ENCODE peak calls at places on chromosomes 6 and 20, in seven cellular contexts. J, K, Z, R, V, C and F are unnamed samples.

GRCh38 chr6:168892031-168892430 is 361.6 kb downstream of the THBS2 start:
- DNase-seq in Z (no peak), J (no peak), C (no peak), V (no peak), R (no peak), K (no peak), F (no peak)

GRCh38 chr6:154392561-154392960 is 36.0 kb upstream of the IPCEF1 start:
- DNase-seq in V (no peak), R (no peak), Z (no peak), J (no peak), C (no peak), K (no peak), F (no peak)

GRCh38 chr6:9428416-9429172 is 986.3 kb downstream of the TFAP2A start:
- DNase-seq in V (no peak), J (no peak), Z (no peak), R (no peak), C (no peak), K (no peak), F (no peak)

GRCh38 chr6:34062156-34062555 is 83.7 kb downstream of the GRM4 start:
- DNase-seq in R (no peak), Z (no peak), V (no peak), J (no peak), C (no peak), K (no peak), F (no peak)

GRCh38 chr20:37989601-37990001 is 43.7 kb downstream of the TTI1 start:
- DNase-seq in R (no peak), J (no peak), K (no peak), Z (no peak), C (no peak), V (no peak), F (no peak)

GRCh38 chr6:5672581-5673011 is 334.1 kb downstream of the NRN1 start:
- DNase-seq in Z (no peak), V (peak), R (peak), J (no peak), K (no peak), C (peak), F (no peak)

GRCh38 chr20:24470031-24470781 is 777 bp downstream of the SYNDIG1 start:
- DNase-seq in Z (peak), V (peak), K (no peak), J (no peak), R (no peak), C (no peak), F (no peak)

GRCh38 chr6:132683543-132683942 is 24.6 kb upstream of the TAAR1 start:
- DNase-seq in V (no peak), C (no peak), Z (no peak), R (no peak), J (no peak), K (no peak), F (no peak)

GRCh38 chr20:34579191-34579661 is 20.7 kb downstream of the MAP1LC3A start:
- DNase-seq in K (no peak), R (peak), Z (peak), C (peak), V (peak), J (no peak), F (peak)

GRCh38 chr6:95094751-95095150 is 482.6 kb upstream of the MANEA start:
- DNase-seq in C (peak), Z (no peak), V (peak), K (no peak), R (no peak), J (no peak), F (peak)

GRCh38 chr20:49104365-49104648 is 58.2 kb downstream of the CSE1L start:
- DNase-seq in Z (no peak), C (no peak), R (no peak), J (no peak), V (no peak), K (no peak), F (no peak)

GRCh38 chr20:41030536-41031242 is 2.1 kb downstream of the TOP1 start:
- DNase-seq in Z (no peak), R (peak), C (no peak), V (no peak), K (no peak), J (no peak), F (no peak)

GRCh38 chr20:1844723-1845523 is 50.3 kb upstream of the SIRPA start:
- DNase-seq in R (peak), J (no peak), C (no peak), Z (no peak), V (no peak), K (no peak), F (no peak)

GRCh38 chr20:34971873-34972235 is 16.2 kb downstream of the MYH7B start:
- DNase-seq in R (no peak), V (no peak), K (no peak), J (no peak), Z (peak), C (no peak), F (no peak)

GRCh38 chr20:51529758-51530157 is 12.8 kb downstream of the NFATC2 start:
- DNase-seq in Z (no peak), J (no peak), R (no peak), K (peak), C (no peak), V (no peak), F (no peak)

GRCh38 chr6:5457036-5457435 is 195.7 kb downstream of the FARS2 start:
- DNase-seq in R (no peak), C (peak), J (no peak), Z (peak), K (no peak), V (peak), F (no peak)

GRCh38 chr20:11266571-11266970 is 592.8 kb upstream of the JAG1 start:
- DNase-seq in K (no peak), C (peak), J (no peak), R (no peak), Z (no peak), V (peak), F (no peak)

GRCh38 chr6:99241905-99242534 is 107.5 kb downstream of the FAXC start:
- DNase-seq in R (no peak), C (peak), Z (no peak), V (peak), K (no peak), J (no peak), F (peak)